ENCODE peak calls at places on chromosomes 7 and 10, in ten cellular contexts. N is H1, G is SK-N-SH, M is prostate gland, L is stomach, Z is HepG2, Q is transverse colon, A is GM12891, W is GM12878, D is HCT116. Y is an unnamed sample.

GRCh38 chr10:130189466-130190064 is 53.4 kb downstream of the GLRX3 start:
- DNase-seq in N (no peak), G (peak; percentile 46), M (peak; percentile 17), L (no peak), Z (no peak), Q (no peak), A (no peak), W (no peak), D (no peak), Y (peak; percentile 78)

GRCh38 chr10:90394306-90394705 is 463.5 kb downstream of the HTR7 start:
- DNase-seq in N (no peak), G (no peak), M (no peak), L (no peak), Z (no peak), Q (no peak), A (no peak), W (no peak), D (no peak), Y (no peak)

GRCh38 chr7:46752881-46753366 is 829.0 kb downstream of the TNS3 start:
- DNase-seq in N (no peak), G (no peak), M (no peak), L (no peak), Z (no peak), Q (no peak), A (no peak), W (no peak), D (peak; percentile 53), Y (no peak)

GRCh38 chr10:117553815-117554172 is 11.2 kb downstream of the EMX2 start:
- DNase-seq in N (no peak), G (no peak), M (no peak), L (no peak), Z (no peak), Q (no peak), A (no peak), W (no peak), D (no peak), Y (no peak)

GRCh38 chr10:26787362-26787761 is 73.4 kb downstream of the ABI1 start:
- DNase-seq in N (no peak), G (no peak), M (no peak), L (no peak), Z (no peak), Q (no peak), A (no peak), W (no peak), D (no peak), Y (no peak)

GRCh38 chr10:46233101-46233500 is 53.7 kb upstream of the ANTXRL start:
- DNase-seq in N (peak; percentile 31), G (no peak), M (no peak), L (peak; percentile 5), Z (no peak), Q (no peak), A (no peak), W (no peak), D (no peak), Y (no peak)

GRCh38 chr7:46454796-46455195 is 533.7 kb upstream of the IGFBP3 start:
- DNase-seq in N (no peak), G (no peak), M (no peak), L (no peak), Z (no peak), Q (no peak), A (no peak), W (no peak), D (no peak), Y (no peak)

GRCh38 chr7:121107923-121108498 is 119.5 kb downstream of the CPED1 start:
- DNase-seq in N (no peak), G (peak; percentile 45), M (no peak), L (no peak), Z (peak; percentile 53), Q (no peak), A (no peak), W (peak; percentile 11), D (peak; percentile 52), Y (no peak)

GRCh38 chr7:6258440-6259182 is 13.8 kb downstream of the CYTH3 start:
- DNase-seq in N (peak; percentile 23), G (no peak), M (no peak), L (no peak), Z (no peak), Q (no peak), A (no peak), W (no peak), D (no peak), Y (no peak)

GRCh38 chr7:48098846-48099245 is 9.8 kb downstream of the UPP1 start:
- DNase-seq in N (no peak), G (no peak), M (no peak), L (no peak), Z (no peak), Q (no peak), A (no peak), W (no peak), D (no peak), Y (no peak)

GRCh38 chr7:142866361-142867096 is 11.7 kb downstream of the EPHB6 start:
- DNase-seq in N (peak; percentile 82), G (peak; percentile 88), M (peak; percentile 57), L (peak; percentile 61), Z (peak; percentile 13), Q (peak; percentile 41), A (no peak), W (no peak), D (no peak), Y (no peak)

DNA sequence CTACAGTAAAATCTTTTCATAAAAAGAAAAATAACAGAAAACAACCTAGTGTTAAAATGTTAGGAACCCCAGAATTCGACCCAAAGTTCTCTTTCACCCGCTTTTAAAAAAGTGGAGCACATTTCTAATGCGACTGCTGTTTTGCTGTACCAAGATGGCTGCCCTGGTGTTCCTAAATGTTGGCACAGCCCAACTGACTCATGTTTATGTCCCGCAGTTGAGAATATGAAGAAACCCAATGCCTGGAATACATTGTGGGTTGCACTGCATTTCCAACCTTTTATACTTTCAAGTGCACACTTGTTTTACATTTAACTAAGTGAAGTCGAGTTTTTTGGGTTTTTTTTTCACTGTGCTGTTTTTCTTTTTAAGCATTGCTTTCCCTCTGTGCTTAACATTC is 944 bp downstream of the STEAP1B start:
- DNase-seq in N (no peak), G (no peak), M (no peak), L (no peak), Z (no peak), Q (no peak), A (no peak), W (no peak), D (no peak), Y (no peak)
- TF ChIP-seq POLR2AphosphoS5 in N (no peak), G (no peak), M (no peak), L (no peak), Z (no peak), Q (no peak), A (no peak), W (no peak), D (no peak), Y (no peak)

GRCh38 chr10:93198401-93199175 is 124.9 kb downstream of the CYP26A1 start:
- DNase-seq in N (no peak), G (no peak), M (no peak), L (no peak), Z (no peak), Q (no peak), A (no peak), W (no peak), D (no peak), Y (no peak)

GRCh38 chr10:93204494-93205485 is 131.1 kb downstream of the CYP26A1 start:
- DNase-seq in N (no peak), G (no peak), M (no peak), L (no peak), Z (no peak), Q (no peak), A (no peak), W (no peak), D (no peak), Y (no peak)

GRCh38 chr10:93193886-93194285 is 120.2 kb downstream of the CYP26A1 start:
- DNase-seq in N (no peak), G (no peak), M (no peak), L (no peak), Z (no peak), Q (no peak), A (no peak), W (no peak), D (no peak), Y (no peak)

GRCh38 chr10:93199221-93199681 is 125.6 kb downstream of the CYP26A1 start:
- DNase-seq in N (no peak), G (no peak), M (peak; percentile 46), L (peak; percentile 62), Z (peak; percentile 22), Q (peak; percentile 74), A (no peak), W (no peak), D (no peak), Y (no peak)
- TF ChIP-seq POLR2AphosphoS5 in N (no peak), G (no peak), M (peak; percentile 14), L (no peak), Z (no peak), Q (no peak), A (no peak), W (no peak), D (no peak), Y (no peak)

GRCh38 chr10:3963191-3963673 is 178.2 kb upstream of the KLF6 start:
- DNase-seq in N (no peak), G (no peak), M (no peak), L (no peak), Z (no peak), Q (peak; percentile 49), A (no peak), W (no peak), D (no peak), Y (no peak)
- TF ChIP-seq POLR2AphosphoS5 in N (no peak), G (no peak), M (no peak), L (no peak), Z (no peak), Q (peak; percentile 66), A (no peak), W (no peak), D (no peak), Y (no peak)

GRCh38 chr7:67542916-67543315 is 546.3 kb downstream of the TYW1 start:
- DNase-seq in N (no peak), G (no peak), M (no peak), L (no peak), Z (no peak), Q (no peak), A (no peak), W (no peak), D (no peak), Y (no peak)
- TF ChIP-seq POLR2AphosphoS5 in N (no peak), G (no peak), M (no peak), L (no peak), Z (no peak), Q (no peak), A (no peak), W (no peak), D (no peak), Y (no peak)

DNA sequence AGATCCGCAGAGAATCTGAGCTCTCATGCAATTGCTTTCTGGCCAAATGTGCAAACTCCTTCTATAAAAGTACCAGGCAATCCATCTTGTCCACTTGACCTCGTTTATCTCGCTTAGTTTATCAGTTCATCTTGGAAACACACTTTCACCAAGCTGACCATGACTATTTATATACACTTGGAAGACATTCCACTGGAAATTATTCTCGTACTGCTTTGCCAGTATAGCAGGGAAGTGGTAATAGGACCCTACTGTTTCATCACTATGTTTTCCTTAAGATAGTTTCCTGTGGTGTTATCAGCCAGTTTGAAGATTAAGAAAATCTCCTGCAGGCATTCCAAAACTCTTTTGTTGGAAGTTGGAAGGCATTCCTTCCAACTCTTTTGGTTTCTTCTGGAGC is 115.3 kb upstream of the FAM171A1 start:
- DNase-seq in N (no peak), G (no peak), M (no peak), L (no peak), Z (no peak), Q (no peak), A (no peak), W (no peak), D (no peak), Y (no peak)
- TF ChIP-seq POLR2AphosphoS5 in N (no peak), G (no peak), M (no peak), L (no peak), Z (no peak), Q (no peak), A (no peak), W (no peak), D (no peak), Y (no peak)

Y was measured in suprapubic skin.